ENCODE peak calls at places on chromosomes 16 and 17, in eight cellular contexts. U is LHCN-M2; T is EL; X is T-helper 9 cell; Q is fibroblast of gingiva; P is SJCRH30; A is effector CD8-positive, alpha-beta T cell; G is GM23338. B is an unnamed sample.

GRCh38 chr16:11390573-11391495 is 45.6 kb downstream of the RMI2 start:
- DNase-seq in U (no peak), T (no peak), X (no peak), Q (no peak), P (no peak), A (no peak), G (no peak), B (no peak)

GRCh38 chr17:39899215-39899614 is 19.2 kb downstream of the GSDMB start:
- DNase-seq in U (no peak), T (no peak), X (no peak), Q (no peak), P (no peak), A (no peak), G (no peak), B (no peak)

GRCh38 chr17:79031996-79032875 is 8.3 kb downstream of the C1QTNF1 start:
- DNase-seq in U (no peak), T (no peak), X (no peak), Q (peak), P (no peak), A (no peak), G (no peak), B (no peak)

GRCh38 chr16:85523602-85524364 is 89.3 kb upstream of the GSE1 start:
- DNase-seq in U (no peak), T (peak), X (no peak), Q (peak), P (peak), A (no peak), G (peak), B (no peak)

GRCh38 chr17:77736207-77736600 is 222.3 kb upstream of the TNRC6C start:
- DNase-seq in U (no peak), T (no peak), X (no peak), Q (no peak), P (no peak), A (no peak), G (peak), B (peak)

GRCh38 chr16:7644171-7644570 is 311.5 kb downstream of the RBFOX1 start:
- DNase-seq in U (no peak), T (no peak), X (no peak), Q (no peak), P (no peak), A (no peak), G (no peak), B (no peak)

GRCh38 chr16:79328327-79329162 is 272.0 kb downstream of the MAF start:
- DNase-seq in U (no peak), T (no peak), X (no peak), Q (no peak), P (no peak), A (no peak), G (peak), B (no peak)

GRCh38 chr16:17358846-17359245 is 111.9 kb downstream of the XYLT1 start:
- DNase-seq in U (no peak), T (no peak), X (no peak), Q (peak), P (no peak), A (no peak), G (no peak), B (no peak)

GRCh38 chr17:17063546-17064122 is 21.4 kb downstream of the MPRIP start:
- DNase-seq in U (peak), T (peak), X (no peak), Q (peak), P (peak), A (no peak), G (no peak), B (peak)

GRCh38 chr17:419073-419735 is 66.6 kb upstream of the RPH3AL start:
- DNase-seq in U (no peak), T (no peak), X (peak), Q (no peak), P (no peak), A (peak), G (no peak), B (no peak)

GRCh38 chr17:72879877-72880276 is 212.6 kb downstream of the SLC39A11 start:
- DNase-seq in U (no peak), T (no peak), X (no peak), Q (no peak), P (no peak), A (no peak), G (no peak), B (no peak)

GRCh38 chr16:70576431-70577255 is 53.0 kb downstream of the SF3B3 start:
- DNase-seq in U (peak), T (peak), X (no peak), Q (peak), P (peak), A (no peak), G (peak), B (no peak)

GRCh38 chr16:29743827-29744531 is 1.8 kb downstream of the C16orf54 start:
- DNase-seq in U (no peak), T (no peak), X (peak), Q (no peak), P (no peak), A (peak), G (peak), B (no peak)

GRCh38 chr17:50924800-50925199 is 58.6 kb upstream of the TOB1 start:
- DNase-seq in U (no peak), T (no peak), X (no peak), Q (peak), P (peak), A (no peak), G (no peak), B (no peak)

GRCh38 chr16:88585269-88585668 is 15.1 kb downstream of the ZC3H18 start:
- DNase-seq in U (no peak), T (no peak), X (no peak), Q (no peak), P (no peak), A (no peak), G (no peak), B (no peak)

GRCh38 chr16:21608647-21609328 is 9.4 kb downstream of the METTL9 start:
- DNase-seq in U (peak), T (no peak), X (no peak), Q (peak), P (no peak), A (no peak), G (no peak), B (no peak)

GRCh38 chr17:58577696-58578095 is 63.3 kb upstream of the MTMR4 start:
- DNase-seq in U (peak), T (peak), X (peak), Q (peak), P (peak), A (peak), G (peak), B (peak)

GRCh38 chr17:82049106-82049505 is 2.5 kb downstream of the RFNG start:
- DNase-seq in U (no peak), T (no peak), X (no peak), Q (no peak), P (no peak), A (no peak), G (no peak), B (no peak)